ENCODE peak calls at places on chromosomes 12 and 14, in seven cellular contexts. J is AG09309, H is OCI-LY7, T is neural progenitor cell, F is WTC11, Y is uterus, X is H1. Z is an unnamed sample.

GRCh38 chr14:81311128-81311527 is 89.0 kb downstream of the STON2 start:
- DNase-seq in J (no peak), H (no peak), T (no peak), F (no peak), Y (no peak), X (no peak), Z (no peak)

GRCh38 chr12:96263449-96263902 is 69.3 kb downstream of the ELK3 start:
- DNase-seq in J (no peak), H (no peak), T (no peak), F (no peak), Y (no peak), X (no peak), Z (no peak)

GRCh38 chr14:20675669-20676068 is 8.7 kb upstream of the RNASE4 start:
- DNase-seq in J (no peak), H (no peak), T (no peak), F (no peak), Y (no peak), X (no peak), Z (no peak)

GRCh38 chr12:117857632-117858274 is 111.0 kb downstream of the KSR2 start:
- DNase-seq in J (no peak), H (peak), T (peak), F (peak), Y (no peak), X (peak), Z (peak)

GRCh38 chr12:124909831-124910560 is 4.5 kb downstream of the UBC start:
- DNase-seq in J (no peak), H (no peak), T (no peak), F (no peak), Y (no peak), X (no peak), Z (no peak)

GRCh38 chr12:27671865-27672264 is 24.4 kb upstream of the REP15 start:
- DNase-seq in J (no peak), H (no peak), T (no peak), F (no peak), Y (no peak), X (no peak), Z (no peak)

GRCh38 chr12:27733052-27733656 is 22.5 kb downstream of the MRPS35 start:
- DNase-seq in J (no peak), H (peak), T (peak), F (no peak), Y (peak), X (no peak), Z (peak)

GRCh38 chr12:48717252-48717695 is 767 bp upstream of the CCNT1 start:
- DNase-seq in J (no peak), H (peak), T (peak), F (no peak), Y (no peak), X (no peak), Z (no peak)

GRCh38 chr14:104101651-104102281 is 16.3 kb downstream of the ASPG start:
- DNase-seq in J (no peak), H (no peak), T (no peak), F (no peak), Y (no peak), X (no peak), Z (peak)

GRCh38 chr14:88424573-88424972 is 39.1 kb downstream of the SPATA7 start:
- DNase-seq in J (peak), H (no peak), T (no peak), F (no peak), Y (no peak), X (no peak), Z (no peak)

GRCh38 chr12:56768424-56768823 is 5.3 kb downstream of the HSD17B6 start:
- DNase-seq in J (no peak), H (no peak), T (no peak), F (no peak), Y (no peak), X (no peak), Z (no peak)

GRCh38 chr12:27866382-27867101 is 86.5 kb upstream of the MANSC4 start:
- DNase-seq in J (no peak), H (no peak), T (no peak), F (no peak), Y (no peak), X (no peak), Z (no peak)

GRCh38 chr14:100664234-100664633 is 62.5 kb upstream of the DLK1 start:
- DNase-seq in J (no peak), H (no peak), T (no peak), F (no peak), Y (no peak), X (no peak), Z (no peak)

GRCh38 chr12:27802936-27803335 is 22.9 kb upstream of the MANSC4 start:
- DNase-seq in J (no peak), H (no peak), T (no peak), F (no peak), Y (no peak), X (no peak), Z (no peak)

GRCh38 chr14:105838107-105838506 is 311.7 kb downstream of the TMEM121 start:
- DNase-seq in J (no peak), H (no peak), T (no peak), F (no peak), Y (no peak), X (no peak), Z (no peak)

GRCh38 chr14:44962573-44963528 is 861 bp downstream of the TOGARAM1 start:
- DNase-seq in J (no peak), H (peak), T (peak), F (peak), Y (peak), X (no peak), Z (peak)

GRCh38 chr14:76426161-76426696 is 50.3 kb downstream of the ESRRB start:
- DNase-seq in J (no peak), H (no peak), T (no peak), F (no peak), Y (no peak), X (no peak), Z (no peak)

GRCh38 chr12:65306603-65307501 is 28.4 kb downstream of the MSRB3 start:
- DNase-seq in J (no peak), H (peak), T (peak), F (no peak), Y (peak), X (no peak), Z (peak)

GRCh38 chr12:16674885-16675284 is 68.9 kb upstream of the LMO3 start:
- DNase-seq in J (no peak), H (no peak), T (no peak), F (no peak), Y (no peak), X (no peak), Z (no peak)
- TF ChIP-seq CTCF in J (no peak), H (peak), T (no peak), F (no peak), Y (no peak), X (no peak), Z (no peak)

GRCh38 chr14:69666112-69666511 is 54.7 kb downstream of the SUSD6 start:
- DNase-seq in J (no peak), H (no peak), T (no peak), F (no peak), Y (no peak), X (no peak), Z (no peak)

GRCh38 chr14:69665596-69665995 is 54.2 kb downstream of the SUSD6 start:
- DNase-seq in J (no peak), H (no peak), T (no peak), F (no peak), Y (no peak), X (no peak), Z (no peak)

GRCh38 chr14:69664190-69664742 is 52.9 kb downstream of the SUSD6 start:
- DNase-seq in J (no peak), H (no peak), T (no peak), F (no peak), Y (no peak), X (no peak), Z (no peak)

GRCh38 chr14:69663322-69663686 is 51.9 kb downstream of the SUSD6 start:
- DNase-seq in J (no peak), H (no peak), T (no peak), F (no peak), Y (peak), X (no peak), Z (no peak)

GRCh38 chr14:69664865-69665526 is 53.6 kb downstream of the SUSD6 start:
- DNase-seq in J (no peak), H (peak), T (no peak), F (no peak), Y (no peak), X (no peak), Z (no peak)
- TF ChIP-seq CTCF in J (no peak), H (no peak), T (no peak), F (no peak), Y (no peak), X (no peak), Z (no peak)

GRCh38 chr14:99575043-99576023 is 28.7 kb downstream of the CCDC85C start:
- DNase-seq in J (no peak), H (peak), T (no peak), F (no peak), Y (no peak), X (no peak), Z (no peak)
- TF ChIP-seq CTCF in J (peak), H (peak), T (peak), F (no peak), Y (peak), X (no peak), Z (peak)

GRCh38 chr14:54715244-54715643 is 148.3 kb downstream of the SAMD4A start:
- DNase-seq in J (no peak), H (no peak), T (no peak), F (no peak), Y (no peak), X (no peak), Z (no peak)
- TF ChIP-seq CTCF in J (peak), H (no peak), T (no peak), F (no peak), Y (peak), X (no peak), Z (no peak)

GRCh38 chr14:69460093-69460701 is 24.3 kb upstream of the PLEKHD1 start:
- DNase-seq in J (peak), H (peak), T (peak), F (peak), Y (peak), X (no peak), Z (peak)
- TF ChIP-seq CTCF in J (peak), H (peak), T (peak), F (peak), Y (peak), X (no peak), Z (peak)

DNA sequence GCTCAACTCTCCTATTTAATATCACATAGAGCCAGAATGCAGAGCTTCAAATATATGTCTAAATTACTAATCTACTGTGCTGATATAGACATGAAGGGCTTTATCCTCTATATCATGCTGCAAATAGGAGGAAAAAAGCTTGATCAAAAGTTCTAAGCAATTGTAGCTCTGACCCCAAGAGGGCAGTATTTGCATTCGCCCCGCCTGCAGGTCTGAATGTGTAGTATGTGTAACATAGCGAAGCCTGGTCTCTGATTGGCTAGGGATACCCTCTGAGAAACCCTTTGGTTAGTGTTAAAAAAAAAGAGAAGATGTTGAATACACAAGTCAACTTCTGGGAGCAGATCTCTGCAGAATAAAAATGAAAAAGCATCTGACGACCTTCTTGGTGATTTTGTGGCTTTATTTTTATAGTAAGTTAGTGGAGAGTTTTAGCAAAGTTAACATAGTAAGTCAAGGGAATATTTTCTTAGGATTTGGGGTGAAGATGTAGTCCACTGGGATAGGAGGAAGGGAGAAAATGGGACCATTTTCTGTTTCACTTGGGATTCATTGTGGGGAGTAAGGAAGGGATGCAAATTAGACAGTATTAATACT is 151.6 kb upstream of the OR4E1 start:
- DNase-seq in J (no peak), H (peak), T (peak), F (peak), Y (no peak), X (no peak), Z (peak)
- TF ChIP-seq CTCF in J (no peak), H (peak), T (peak), F (peak), Y (no peak), X (peak), Z (peak)

DNA sequence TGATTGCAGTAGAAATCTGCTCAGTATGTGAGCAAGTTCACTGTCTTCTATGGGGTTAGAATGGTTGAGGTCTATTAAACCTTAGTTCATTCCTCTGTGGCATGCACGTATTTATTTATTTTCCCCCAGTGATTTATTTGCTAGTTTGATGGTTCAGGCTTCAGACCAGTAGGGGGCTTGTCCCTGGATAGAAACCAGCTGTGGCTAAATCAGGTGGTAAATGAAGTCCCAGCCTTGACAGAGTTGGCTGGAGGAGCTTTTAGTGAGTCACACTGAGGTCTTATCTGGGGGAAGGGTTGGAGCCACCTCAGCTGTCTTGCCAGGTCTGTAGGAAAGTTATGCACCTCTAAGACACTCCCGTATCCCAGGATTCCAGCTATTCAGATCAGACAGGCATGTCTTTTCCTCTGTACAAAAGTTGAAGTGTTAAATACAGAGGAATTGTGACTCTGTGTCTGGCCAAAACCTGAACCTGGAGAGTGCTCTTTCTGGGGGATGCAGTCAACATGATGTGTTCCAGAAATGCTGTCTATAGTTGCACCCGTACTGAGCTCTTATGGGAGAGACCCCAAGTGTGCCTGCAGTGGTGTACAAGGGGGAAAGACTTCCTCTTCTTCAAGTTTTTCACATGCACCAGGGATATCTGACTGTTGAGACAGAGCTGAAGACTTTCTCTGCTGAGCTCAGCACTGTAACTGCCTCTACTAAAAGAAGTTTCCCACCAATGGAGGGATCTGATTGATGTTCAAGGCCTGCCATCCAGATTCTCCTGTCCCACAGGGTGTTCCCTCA is 1322.1 kb downstream of the TMEM121 start:
- DNase-seq in J (no peak), H (peak), T (no peak), F (no peak), Y (peak), X (no peak), Z (no peak)
- TF ChIP-seq CTCF in J (no peak), H (peak), T (no peak), F (no peak), Y (no peak), X (no peak), Z (no peak)

GRCh38 chr12:51205350-51205749 is 12.5 kb downstream of the POU6F1 start:
- DNase-seq in J (no peak), H (no peak), T (no peak), F (no peak), Y (no peak), X (no peak), Z (no peak)
- TF ChIP-seq CTCF in J (no peak), H (no peak), T (no peak), F (no peak), Y (no peak), X (no peak), Z (no peak)

Z was measured in nephron progenitor cell.